ENCODE peak calls at places on chromosomes 13 and 19, in nine cellular contexts. One of them, this sample, is unnamed.

GRCh38 chr19:33665776-33666175 is 44.0 kb downstream of the CHST8 start:
- DNase-seq in ELR: no peak
- DNase-seq in LoVo: no peak
- DNase-seq in mucosa of descending colon: no peak
- DNase-seq in esophagus squamous epithelium: no peak
- DNase-seq in T-cell: no peak
- DNase-seq in substantia nigra: no peak
- DNase-seq in astrocyte of the spinal cord: no peak
- DNase-seq in posterior vena cava: peak
- DNase-seq in this sample: no peak

GRCh38 chr19:42052241-42052863 is 17.7 kb downstream of the GRIK5 start:
- DNase-seq in astrocyte of the spinal cord: no peak
- DNase-seq in T-cell: no peak
- DNase-seq in LoVo: no peak
- DNase-seq in ELR: no peak
- DNase-seq in substantia nigra: no peak
- DNase-seq in posterior vena cava: no peak
- DNase-seq in esophagus squamous epithelium: no peak
- DNase-seq in mucosa of descending colon: no peak
- DNase-seq in this sample: no peak

GRCh38 chr13:94609196-94609595 is 7.5 kb downstream of the GPR180 start:
- DNase-seq in posterior vena cava: no peak
- DNase-seq in esophagus squamous epithelium: no peak
- DNase-seq in mucosa of descending colon: no peak
- DNase-seq in substantia nigra: no peak
- DNase-seq in ELR: no peak
- DNase-seq in LoVo: no peak
- DNase-seq in T-cell: no peak
- DNase-seq in astrocyte of the spinal cord: no peak
- DNase-seq in this sample: no peak

GRCh38 chr13:41543664-41544300 is 86.4 kb downstream of the RGCC start:
- DNase-seq in LoVo: no peak
- DNase-seq in esophagus squamous epithelium: no peak
- DNase-seq in mucosa of descending colon: no peak
- DNase-seq in posterior vena cava: no peak
- DNase-seq in astrocyte of the spinal cord: no peak
- DNase-seq in substantia nigra: no peak
- DNase-seq in ELR: no peak
- DNase-seq in T-cell: no peak
- DNase-seq in this sample: no peak

GRCh38 chr19:7799640-7800355 is 30.2 kb upstream of the EVI5L start:
- DNase-seq in esophagus squamous epithelium: no peak
- DNase-seq in substantia nigra: peak
- DNase-seq in ELR: peak
- DNase-seq in posterior vena cava: peak
- DNase-seq in astrocyte of the spinal cord: peak
- DNase-seq in T-cell: peak
- DNase-seq in mucosa of descending colon: peak
- DNase-seq in LoVo: peak
- DNase-seq in this sample: peak

GRCh38 chr13:75050419-75051066 is 431.4 kb downstream of the TBC1D4 start:
- DNase-seq in LoVo: no peak
- DNase-seq in T-cell: no peak
- DNase-seq in astrocyte of the spinal cord: peak
- DNase-seq in ELR: no peak
- DNase-seq in posterior vena cava: no peak
- DNase-seq in mucosa of descending colon: no peak
- DNase-seq in esophagus squamous epithelium: no peak
- DNase-seq in substantia nigra: no peak
- DNase-seq in this sample: peak

GRCh38 chr13:27913116-27913515 is 6.7 kb upstream of the PDX1 start:
- DNase-seq in LoVo: no peak
- DNase-seq in T-cell: no peak
- DNase-seq in ELR: no peak
- DNase-seq in posterior vena cava: no peak
- DNase-seq in substantia nigra: no peak
- DNase-seq in astrocyte of the spinal cord: no peak
- DNase-seq in esophagus squamous epithelium: no peak
- DNase-seq in mucosa of descending colon: no peak
- DNase-seq in this sample: no peak

GRCh38 chr13:34162545-34162936 is 344.6 kb downstream of the RFC3 start:
- DNase-seq in T-cell: no peak
- DNase-seq in substantia nigra: no peak
- DNase-seq in esophagus squamous epithelium: no peak
- DNase-seq in astrocyte of the spinal cord: peak
- DNase-seq in mucosa of descending colon: no peak
- DNase-seq in posterior vena cava: no peak
- DNase-seq in ELR: peak
- DNase-seq in LoVo: no peak
- DNase-seq in this sample: peak

GRCh38 chr19:41225238-41226052 is 6.4 kb downstream of the AXL start:
- DNase-seq in T-cell: no peak
- DNase-seq in mucosa of descending colon: peak
- DNase-seq in posterior vena cava: no peak
- DNase-seq in LoVo: peak
- DNase-seq in ELR: peak
- DNase-seq in astrocyte of the spinal cord: peak
- DNase-seq in substantia nigra: no peak
- DNase-seq in esophagus squamous epithelium: no peak
- DNase-seq in this sample: peak

GRCh38 chr13:41547253-41548000 is 90.1 kb downstream of the RGCC start:
- DNase-seq in LoVo: no peak
- DNase-seq in posterior vena cava: no peak
- DNase-seq in mucosa of descending colon: no peak
- DNase-seq in T-cell: no peak
- DNase-seq in substantia nigra: peak
- DNase-seq in astrocyte of the spinal cord: peak
- DNase-seq in esophagus squamous epithelium: no peak
- DNase-seq in ELR: no peak
- DNase-seq in this sample: peak

GRCh38 chr13:95652244-95652764 is 7.8 kb upstream of the DZIP1 start:
- DNase-seq in posterior vena cava: no peak
- DNase-seq in T-cell: no peak
- DNase-seq in substantia nigra: no peak
- DNase-seq in ELR: no peak
- DNase-seq in mucosa of descending colon: no peak
- DNase-seq in esophagus squamous epithelium: no peak
- DNase-seq in astrocyte of the spinal cord: no peak
- DNase-seq in LoVo: no peak
- DNase-seq in this sample: no peak

GRCh38 chr19:35419046-35419445 is 29.0 kb upstream of the FFAR2 start:
- DNase-seq in mucosa of descending colon: no peak
- DNase-seq in esophagus squamous epithelium: no peak
- DNase-seq in posterior vena cava: peak
- DNase-seq in astrocyte of the spinal cord: no peak
- DNase-seq in substantia nigra: no peak
- DNase-seq in T-cell: no peak
- DNase-seq in LoVo: no peak
- DNase-seq in ELR: no peak
- DNase-seq in this sample: no peak

GRCh38 chr19:32631381-32631780 is 43.6 kb downstream of the ANKRD27 start:
- DNase-seq in posterior vena cava: no peak
- DNase-seq in mucosa of descending colon: no peak
- DNase-seq in substantia nigra: no peak
- DNase-seq in T-cell: no peak
- DNase-seq in LoVo: no peak
- DNase-seq in ELR: no peak
- DNase-seq in esophagus squamous epithelium: no peak
- DNase-seq in astrocyte of the spinal cord: no peak
- DNase-seq in this sample: peak

GRCh38 chr13:23731709-23732108 is 157.5 kb downstream of the MIPEP start:
- DNase-seq in posterior vena cava: no peak
- DNase-seq in esophagus squamous epithelium: no peak
- DNase-seq in astrocyte of the spinal cord: no peak
- DNase-seq in LoVo: no peak
- DNase-seq in T-cell: no peak
- DNase-seq in mucosa of descending colon: no peak
- DNase-seq in substantia nigra: no peak
- DNase-seq in ELR: peak
- DNase-seq in this sample: no peak

GRCh38 chr19:35266904-35267817 is 1.6 kb upstream of the USF2 start:
- DNase-seq in esophagus squamous epithelium: no peak
- DNase-seq in mucosa of descending colon: peak
- DNase-seq in LoVo: no peak
- DNase-seq in ELR: peak
- DNase-seq in astrocyte of the spinal cord: no peak
- DNase-seq in posterior vena cava: peak
- DNase-seq in substantia nigra: peak
- DNase-seq in T-cell: no peak
- DNase-seq in this sample: peak

GRCh38 chr19:48660854-48661731 is 11.7 kb downstream of the NTN5 start:
- DNase-seq in mucosa of descending colon: peak
- DNase-seq in LoVo: peak
- DNase-seq in T-cell: peak
- DNase-seq in substantia nigra: peak
- DNase-seq in esophagus squamous epithelium: no peak
- DNase-seq in astrocyte of the spinal cord: peak
- DNase-seq in ELR: peak
- DNase-seq in posterior vena cava: peak
- DNase-seq in this sample: peak

GRCh38 chr13:112733112-112733511 is 43.3 kb downstream of the ATP11A start:
- DNase-seq in substantia nigra: no peak
- DNase-seq in esophagus squamous epithelium: no peak
- DNase-seq in astrocyte of the spinal cord: no peak
- DNase-seq in LoVo: no peak
- DNase-seq in ELR: no peak
- DNase-seq in T-cell: no peak
- DNase-seq in mucosa of descending colon: no peak
- DNase-seq in posterior vena cava: peak
- DNase-seq in this sample: no peak

GRCh38 chr13:97724450-97724849 is 229.0 kb upstream of the IPO5 start:
- DNase-seq in posterior vena cava: no peak
- DNase-seq in LoVo: no peak
- DNase-seq in mucosa of descending colon: no peak
- DNase-seq in ELR: no peak
- DNase-seq in astrocyte of the spinal cord: peak
- DNase-seq in substantia nigra: no peak
- DNase-seq in T-cell: no peak
- DNase-seq in esophagus squamous epithelium: no peak
- DNase-seq in this sample: peak

GRCh38 chr19:57620673-57621348 is 6.8 kb downstream of the ZNF134 start:
- DNase-seq in substantia nigra: no peak
- DNase-seq in esophagus squamous epithelium: no peak
- DNase-seq in ELR: no peak
- DNase-seq in posterior vena cava: no peak
- DNase-seq in astrocyte of the spinal cord: peak
- DNase-seq in T-cell: no peak
- DNase-seq in mucosa of descending colon: no peak
- DNase-seq in LoVo: no peak
- DNase-seq in this sample: peak

GRCh38 chr19:55857149-55857548 is 20.8 kb downstream of the NLRP4 start:
- DNase-seq in ELR: no peak
- DNase-seq in LoVo: no peak
- DNase-seq in esophagus squamous epithelium: no peak
- DNase-seq in substantia nigra: no peak
- DNase-seq in posterior vena cava: no peak
- DNase-seq in astrocyte of the spinal cord: no peak
- DNase-seq in mucosa of descending colon: no peak
- DNase-seq in T-cell: no peak
- DNase-seq in this sample: no peak

GRCh38 chr13:48235100-48235813 is 2.3 kb downstream of the ITM2B start:
- DNase-seq in T-cell: no peak
- DNase-seq in substantia nigra: no peak
- DNase-seq in ELR: peak
- DNase-seq in astrocyte of the spinal cord: peak
- DNase-seq in mucosa of descending colon: peak
- DNase-seq in posterior vena cava: no peak
- DNase-seq in LoVo: no peak
- DNase-seq in esophagus squamous epithelium: no peak
- DNase-seq in this sample: peak

GRCh38 chr13:79869326-79869725 is 388.4 kb downstream of the NDFIP2 start:
- DNase-seq in posterior vena cava: no peak
- DNase-seq in astrocyte of the spinal cord: peak
- DNase-seq in LoVo: peak
- DNase-seq in ELR: peak
- DNase-seq in substantia nigra: no peak
- DNase-seq in mucosa of descending colon: peak
- DNase-seq in esophagus squamous epithelium: no peak
- DNase-seq in T-cell: no peak
- DNase-seq in this sample: peak

GRCh38 chr13:106105153-106105552 is 430.3 kb downstream of the EFNB2 start:
- DNase-seq in posterior vena cava: no peak
- DNase-seq in mucosa of descending colon: no peak
- DNase-seq in LoVo: no peak
- DNase-seq in substantia nigra: no peak
- DNase-seq in esophagus squamous epithelium: no peak
- DNase-seq in ELR: peak
- DNase-seq in astrocyte of the spinal cord: no peak
- DNase-seq in T-cell: no peak
- DNase-seq in this sample: no peak

GRCh38 chr19:3346677-3347353 is 19.6 kb upstream of the NFIC start:
- DNase-seq in LoVo: no peak
- DNase-seq in esophagus squamous epithelium: no peak
- DNase-seq in substantia nigra: peak
- DNase-seq in astrocyte of the spinal cord: no peak
- DNase-seq in T-cell: no peak
- DNase-seq in posterior vena cava: peak
- DNase-seq in mucosa of descending colon: peak
- DNase-seq in ELR: no peak
- DNase-seq in this sample: no peak

GRCh38 chr19:23075031-23075733 is 41.6 kb upstream of the ZNF730 start:
- DNase-seq in mucosa of descending colon: peak
- DNase-seq in esophagus squamous epithelium: no peak
- DNase-seq in ELR: peak
- DNase-seq in T-cell: no peak
- DNase-seq in posterior vena cava: no peak
- DNase-seq in astrocyte of the spinal cord: peak
- DNase-seq in LoVo: no peak
- DNase-seq in substantia nigra: peak
- DNase-seq in this sample: peak

GRCh38 chr19:42116308-42117075 is 15.8 kb downstream of the POU2F2 start:
- DNase-seq in esophagus squamous epithelium: no peak
- DNase-seq in LoVo: no peak
- DNase-seq in T-cell: no peak
- DNase-seq in mucosa of descending colon: no peak
- DNase-seq in ELR: no peak
- DNase-seq in substantia nigra: no peak
- DNase-seq in posterior vena cava: no peak
- DNase-seq in astrocyte of the spinal cord: no peak
- DNase-seq in this sample: no peak

GRCh38 chr19:58261600-58261967 is 17.2 kb upstream of the ZNF8 start:
- DNase-seq in mucosa of descending colon: no peak
- DNase-seq in astrocyte of the spinal cord: peak
- DNase-seq in substantia nigra: no peak
- DNase-seq in ELR: no peak
- DNase-seq in LoVo: no peak
- DNase-seq in posterior vena cava: no peak
- DNase-seq in esophagus squamous epithelium: no peak
- DNase-seq in T-cell: no peak
- DNase-seq in this sample: no peak

GRCh38 chr13:31200636-31200970 is 828 bp downstream of the B3GLCT start:
- DNase-seq in esophagus squamous epithelium: no peak
- DNase-seq in astrocyte of the spinal cord: peak
- DNase-seq in ELR: peak
- DNase-seq in posterior vena cava: peak
- DNase-seq in T-cell: peak
- DNase-seq in substantia nigra: no peak
- DNase-seq in mucosa of descending colon: peak
- DNase-seq in LoVo: peak
- DNase-seq in this sample: no peak

GRCh38 chr19:28508666-28509065 is 704.3 kb downstream of the UQCRFS1 start:
- DNase-seq in astrocyte of the spinal cord: no peak
- DNase-seq in posterior vena cava: no peak
- DNase-seq in mucosa of descending colon: no peak
- DNase-seq in T-cell: no peak
- DNase-seq in LoVo: no peak
- DNase-seq in ELR: no peak
- DNase-seq in esophagus squamous epithelium: no peak
- DNase-seq in substantia nigra: no peak
- DNase-seq in this sample: no peak

GRCh38 chr13:73231456-73231855 is 172.7 kb downstream of the KLF5 start:
- DNase-seq in posterior vena cava: no peak
- DNase-seq in ELR: no peak
- DNase-seq in astrocyte of the spinal cord: no peak
- DNase-seq in T-cell: no peak
- DNase-seq in mucosa of descending colon: no peak
- DNase-seq in LoVo: no peak
- DNase-seq in substantia nigra: no peak
- DNase-seq in esophagus squamous epithelium: no peak
- DNase-seq in this sample: no peak

This sample was measured in choroid plexus epithelial cell.